ENCODE peak calls at places on chromosomes 3 and 15, in seven cellular contexts. One of them, this sample, is unnamed.

GRCh38 chr3:143464850-143465249 is 345.3 kb downstream of the CHST2 start:
- DNase-seq in psoas muscle: peak; percentile 56
- DNase-seq in ovary: no peak
- DNase-seq in heart right ventricle: no peak
- DNase-seq in mammary epithelial cell: no peak
- DNase-seq in HCT116: no peak
- DNase-seq in H1: no peak
- DNase-seq in this sample: peak; percentile 18

GRCh38 chr3:125104639-125105038 is 48.8 kb upstream of the HEG1 start:
- DNase-seq in mammary epithelial cell: no peak
- DNase-seq in HCT116: no peak
- DNase-seq in psoas muscle: no peak
- DNase-seq in H1: no peak
- DNase-seq in heart right ventricle: no peak
- DNase-seq in ovary: no peak
- DNase-seq in this sample: no peak

GRCh38 chr15:78260489-78260888 is 3.9 kb upstream of the DNAJA4 start:
- DNase-seq in ovary: no peak
- DNase-seq in heart right ventricle: no peak
- DNase-seq in H1: no peak
- DNase-seq in mammary epithelial cell: no peak
- DNase-seq in HCT116: no peak
- DNase-seq in psoas muscle: no peak
- DNase-seq in this sample: no peak

GRCh38 chr3:143171141-143171651 is 51.6 kb downstream of the CHST2 start:
- DNase-seq in psoas muscle: no peak
- DNase-seq in heart right ventricle: no peak
- DNase-seq in H1: no peak
- DNase-seq in HCT116: no peak
- DNase-seq in ovary: no peak
- DNase-seq in mammary epithelial cell: peak; percentile 26
- DNase-seq in this sample: no peak

GRCh38 chr15:75200765-75201608 is 695 bp upstream of the C15orf39 start:
- DNase-seq in H1: peak; percentile 69
- DNase-seq in ovary: peak; percentile 59
- DNase-seq in heart right ventricle: no peak
- DNase-seq in HCT116: peak; percentile 44
- DNase-seq in mammary epithelial cell: peak; percentile 86
- DNase-seq in psoas muscle: no peak
- DNase-seq in this sample: peak; percentile 92

GRCh38 chr3:191066669-191067068 is 132.4 kb upstream of the OSTN start:
- DNase-seq in mammary epithelial cell: peak; percentile 77
- DNase-seq in heart right ventricle: no peak
- DNase-seq in H1: no peak
- DNase-seq in ovary: no peak
- DNase-seq in HCT116: no peak
- DNase-seq in psoas muscle: no peak
- DNase-seq in this sample: no peak

GRCh38 chr15:76426941-76427340 is 90.4 kb downstream of the ISL2 start:
- DNase-seq in ovary: no peak
- DNase-seq in heart right ventricle: no peak
- DNase-seq in psoas muscle: no peak
- DNase-seq in H1: no peak
- DNase-seq in HCT116: no peak
- DNase-seq in mammary epithelial cell: no peak
- DNase-seq in this sample: no peak

GRCh38 chr3:123202451-123202850 is 708 bp downstream of the SEC22A start:
- DNase-seq in H1: no peak
- DNase-seq in heart right ventricle: no peak
- DNase-seq in HCT116: no peak
- DNase-seq in ovary: no peak
- DNase-seq in psoas muscle: no peak
- DNase-seq in mammary epithelial cell: peak; percentile 12
- DNase-seq in this sample: no peak

GRCh38 chr3:71102111-71103039 is 481.2 kb downstream of the FOXP1 start:
- DNase-seq in HCT116: no peak
- DNase-seq in psoas muscle: no peak
- DNase-seq in H1: no peak
- DNase-seq in heart right ventricle: no peak
- DNase-seq in mammary epithelial cell: peak; percentile 53
- DNase-seq in ovary: no peak
- DNase-seq in this sample: no peak

GRCh38 chr3:64908292-64908691 is 220.5 kb upstream of the ADAMTS9 start:
- DNase-seq in psoas muscle: no peak
- DNase-seq in mammary epithelial cell: peak; percentile 40
- DNase-seq in heart right ventricle: no peak
- DNase-seq in HCT116: no peak
- DNase-seq in H1: no peak
- DNase-seq in ovary: no peak
- DNase-seq in this sample: no peak

GRCh38 chr3:29937185-29937584 is 656.3 kb downstream of the RBMS3 start:
- DNase-seq in ovary: no peak
- DNase-seq in H1: no peak
- DNase-seq in HCT116: no peak
- DNase-seq in heart right ventricle: no peak
- DNase-seq in mammary epithelial cell: peak; percentile 64
- DNase-seq in psoas muscle: no peak
- DNase-seq in this sample: no peak

GRCh38 chr3:23952646-23953045 is 7.6 kb downstream of the NR1D2 start:
- DNase-seq in H1: no peak
- DNase-seq in mammary epithelial cell: no peak
- DNase-seq in ovary: no peak
- DNase-seq in HCT116: no peak
- DNase-seq in psoas muscle: no peak
- DNase-seq in heart right ventricle: no peak
- DNase-seq in this sample: no peak

GRCh38 chr3:98613616-98614015 is 20.2 kb upstream of the CPOX start:
- DNase-seq in heart right ventricle: no peak
- DNase-seq in HCT116: no peak
- DNase-seq in H1: no peak
- DNase-seq in ovary: no peak
- DNase-seq in mammary epithelial cell: no peak
- DNase-seq in psoas muscle: no peak
- DNase-seq in this sample: no peak

GRCh38 chr15:57720861-57721260 is 14.3 kb downstream of the POLR2M start:
- DNase-seq in ovary: no peak
- DNase-seq in H1: no peak
- DNase-seq in psoas muscle: no peak
- DNase-seq in heart right ventricle: no peak
- DNase-seq in HCT116: no peak
- DNase-seq in mammary epithelial cell: no peak
- DNase-seq in this sample: no peak

GRCh38 chr3:181265750-181266333 is 276.3 kb upstream of the DNAJC19 start:
- DNase-seq in heart right ventricle: no peak
- DNase-seq in H1: no peak
- DNase-seq in ovary: no peak
- DNase-seq in mammary epithelial cell: peak; percentile 11
- DNase-seq in psoas muscle: no peak
- DNase-seq in HCT116: no peak
- DNase-seq in this sample: no peak

GRCh38 chr15:92733090-92733933 is 77.7 kb upstream of the FAM174B start:
- DNase-seq in HCT116: no peak
- DNase-seq in ovary: no peak
- DNase-seq in H1: no peak
- DNase-seq in heart right ventricle: no peak
- DNase-seq in psoas muscle: no peak
- DNase-seq in mammary epithelial cell: no peak
- DNase-seq in this sample: no peak

GRCh38 chr3:142272200-142272891 is 47.0 kb upstream of the GK5 start:
- DNase-seq in heart right ventricle: no peak
- DNase-seq in mammary epithelial cell: no peak
- DNase-seq in H1: no peak
- DNase-seq in HCT116: no peak
- DNase-seq in psoas muscle: no peak
- DNase-seq in ovary: no peak
- DNase-seq in this sample: no peak

GRCh38 chr3:64267774-64268604 is 42.7 kb upstream of the PRICKLE2 start:
- DNase-seq in heart right ventricle: peak; percentile 57
- DNase-seq in HCT116: no peak
- DNase-seq in H1: peak; percentile 77
- DNase-seq in ovary: peak; percentile 62
- DNase-seq in mammary epithelial cell: peak; percentile 76
- DNase-seq in psoas muscle: peak; percentile 76
- DNase-seq in this sample: peak; percentile 46

GRCh38 chr3:71217640-71218222 is 365.8 kb downstream of the FOXP1 start:
- DNase-seq in H1: no peak
- DNase-seq in mammary epithelial cell: no peak
- DNase-seq in heart right ventricle: no peak
- DNase-seq in psoas muscle: no peak
- DNase-seq in HCT116: no peak
- DNase-seq in ovary: no peak
- DNase-seq in this sample: no peak

DNA sequence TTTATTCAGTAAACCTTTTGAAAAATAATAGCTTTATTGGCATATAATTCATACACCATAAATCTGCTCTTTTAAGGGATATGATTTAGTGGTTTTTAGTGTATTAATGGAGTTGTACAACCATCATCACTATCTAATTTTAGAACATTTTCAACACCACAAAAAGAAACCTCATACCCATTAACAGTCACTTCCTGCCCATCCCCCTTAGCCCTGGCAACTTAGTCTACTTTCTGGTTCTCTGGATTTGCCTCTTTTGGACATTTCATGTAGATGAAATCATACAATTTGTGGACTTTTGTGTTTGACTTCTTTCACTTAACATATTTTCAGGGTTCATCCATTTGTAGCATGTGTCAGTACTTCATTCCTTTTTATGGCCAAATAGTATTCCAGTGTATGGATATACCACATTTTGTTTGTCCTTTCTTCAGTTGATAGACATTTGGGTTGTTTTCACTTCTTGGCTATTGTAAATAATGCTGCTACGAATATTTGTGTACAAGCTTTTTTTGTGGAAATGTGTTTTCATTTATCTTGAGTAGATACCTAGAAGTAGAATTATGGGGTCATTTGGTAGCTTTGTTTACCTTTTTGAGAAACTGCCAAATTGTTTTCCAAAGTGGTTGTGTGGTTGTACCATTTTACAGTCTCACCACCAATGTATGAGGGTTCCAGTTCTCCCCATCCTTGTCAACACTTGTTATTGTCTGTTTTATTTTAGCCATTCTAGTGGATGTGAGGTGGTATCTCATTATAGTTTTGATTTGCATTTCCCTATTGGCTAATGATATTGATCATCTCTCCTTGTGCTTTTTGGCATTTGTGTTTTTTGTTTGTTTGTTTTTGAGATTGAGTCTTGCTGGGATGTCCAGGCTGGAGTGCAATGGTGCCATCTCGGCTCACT is 45.8 kb downstream of the SMAD3 start:
- DNase-seq in heart right ventricle: no peak
- DNase-seq in psoas muscle: no peak
- DNase-seq in ovary: no peak
- DNase-seq in H1: no peak
- DNase-seq in HCT116: no peak
- DNase-seq in mammary epithelial cell: no peak
- DNase-seq in this sample: no peak
- H3K27me3 ChIP-seq in heart right ventricle: no peaks in the 10 kb centered on the region
- H3K27me3 ChIP-seq in psoas muscle: no peaks in the 10 kb centered on the region
- H3K27me3 ChIP-seq in ovary: no peaks in the 10 kb centered on the region
- H3K27me3 ChIP-seq in H1: no peaks in the 10 kb centered on the region
- H3K27me3 ChIP-seq in HCT116: no peaks in the 10 kb centered on the region
- H3K27me3 ChIP-seq in mammary epithelial cell: no peaks in the 10 kb centered on the region
- H3K27me3 ChIP-seq in this sample: no peaks in the 10 kb centered on the region

DNA sequence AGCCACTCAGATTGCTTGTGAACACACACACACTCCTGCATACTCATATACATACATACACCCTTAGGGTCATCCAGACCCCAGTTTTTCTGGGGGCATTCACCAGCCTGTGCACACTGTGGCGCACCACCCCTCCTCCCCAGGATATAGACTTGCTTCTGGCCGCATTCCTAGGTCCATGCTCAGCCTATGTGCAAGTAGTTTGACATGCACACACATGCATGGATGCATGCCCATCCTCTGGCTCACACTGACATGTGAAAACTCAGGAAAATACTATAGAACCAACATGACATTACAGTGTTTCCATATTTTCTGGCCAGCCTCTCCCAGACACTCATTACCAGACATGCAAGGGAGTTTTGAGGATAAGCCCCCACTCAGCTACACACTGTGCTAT is 79.3 kb upstream of the POLG start:
- DNase-seq in psoas muscle: no peak
- DNase-seq in heart right ventricle: no peak
- DNase-seq in ovary: no peak
- DNase-seq in H1: no peak
- DNase-seq in mammary epithelial cell: peak; percentile 65
- DNase-seq in HCT116: no peak
- DNase-seq in this sample: no peak
- H3K27me3 ChIP-seq in psoas muscle: peaks cover 57% of the 10 kb centered on the region
- H3K27me3 ChIP-seq in heart right ventricle: peaks cover 100% of the 10 kb centered on the region
- H3K27me3 ChIP-seq in ovary: no peaks in the 10 kb centered on the region
- H3K27me3 ChIP-seq in H1: peaks cover 90% of the 10 kb centered on the region
- H3K27me3 ChIP-seq in mammary epithelial cell: peaks cover 30% of the 10 kb centered on the region
- H3K27me3 ChIP-seq in HCT116: no peaks in the 10 kb centered on the region
- H3K27me3 ChIP-seq in this sample: no peaks in the 10 kb centered on the region

DNA sequence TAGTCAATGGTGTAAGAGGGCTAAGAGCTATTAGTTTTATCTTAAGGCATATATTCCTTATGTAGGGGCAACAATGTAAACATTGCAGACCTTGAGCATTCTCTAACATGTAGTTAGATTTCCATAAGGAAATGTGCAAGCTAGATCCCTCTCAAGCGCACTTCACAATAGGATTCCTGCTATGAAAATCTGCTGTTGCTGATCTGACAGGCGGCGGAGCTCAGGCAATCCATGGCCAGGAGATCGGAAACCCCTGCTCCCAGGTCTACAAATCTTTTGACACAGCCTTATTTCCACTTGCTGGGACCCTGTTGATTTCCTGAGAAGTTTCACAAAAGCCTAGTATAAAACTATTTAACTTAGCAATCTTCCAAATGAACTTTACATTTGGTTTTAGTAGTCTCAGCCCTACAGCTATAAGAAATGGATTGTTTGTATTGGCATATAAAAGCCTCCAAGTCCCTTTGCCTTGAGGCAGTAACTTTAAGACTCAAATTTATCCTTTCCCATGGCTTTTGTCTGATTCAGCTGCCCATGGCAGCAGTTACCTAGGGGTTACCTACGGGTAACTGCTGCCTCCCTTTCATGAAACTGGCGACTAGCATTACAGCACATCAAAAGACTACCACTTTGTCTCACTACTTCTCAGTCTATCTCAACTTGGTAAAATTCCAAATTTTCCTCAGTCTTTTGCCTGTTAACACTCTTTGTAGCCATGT is 22.7 kb downstream of the TRA2B start:
- DNase-seq in psoas muscle: no peak
- DNase-seq in HCT116: no peak
- DNase-seq in ovary: no peak
- DNase-seq in mammary epithelial cell: no peak
- DNase-seq in heart right ventricle: no peak
- DNase-seq in H1: no peak
- DNase-seq in this sample: no peak
- H3K27me3 ChIP-seq in psoas muscle: no peaks in the 10 kb centered on the region
- H3K27me3 ChIP-seq in HCT116: no peaks in the 10 kb centered on the region
- H3K27me3 ChIP-seq in ovary: no peaks in the 10 kb centered on the region
- H3K27me3 ChIP-seq in mammary epithelial cell: no peaks in the 10 kb centered on the region
- H3K27me3 ChIP-seq in heart right ventricle: no peaks in the 10 kb centered on the region
- H3K27me3 ChIP-seq in H1: no peaks in the 10 kb centered on the region
- H3K27me3 ChIP-seq in this sample: no peaks in the 10 kb centered on the region

DNA sequence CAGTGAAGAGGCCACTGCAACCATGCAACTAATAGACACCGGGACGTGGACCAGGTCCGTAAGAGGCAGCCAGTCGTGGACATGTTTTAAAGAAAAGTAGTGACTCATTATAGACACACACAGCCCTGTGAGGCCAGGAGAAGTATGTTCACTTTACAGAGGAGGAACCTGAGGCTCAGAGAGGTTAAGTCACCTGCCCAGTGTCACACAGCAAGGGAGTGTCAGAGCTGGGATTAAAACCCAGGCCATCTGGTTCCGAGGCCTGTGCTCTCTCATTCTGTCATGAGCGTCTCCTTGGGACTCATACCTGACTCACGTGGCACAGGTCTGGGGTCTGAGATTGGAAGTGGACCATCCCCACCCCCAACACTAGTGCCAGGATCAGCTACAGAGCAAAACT is 28.1 kb upstream of the GRIP2 start:
- DNase-seq in mammary epithelial cell: no peak
- DNase-seq in heart right ventricle: no peak
- DNase-seq in H1: no peak
- DNase-seq in psoas muscle: no peak
- DNase-seq in HCT116: no peak
- DNase-seq in ovary: no peak
- DNase-seq in this sample: no peak
- H3K27me3 ChIP-seq in mammary epithelial cell: peaks cover 13% of the 10 kb centered on the region
- H3K27me3 ChIP-seq in heart right ventricle: peaks cover 35% of the 10 kb centered on the region
- H3K27me3 ChIP-seq in H1: no peaks in the 10 kb centered on the region
- H3K27me3 ChIP-seq in psoas muscle: no peaks in the 10 kb centered on the region
- H3K27me3 ChIP-seq in HCT116: no peaks in the 10 kb centered on the region
- H3K27me3 ChIP-seq in ovary: no peaks in the 10 kb centered on the region
- H3K27me3 ChIP-seq in this sample: no peaks in the 10 kb centered on the region

This sample was measured in body of pancreas.